ENCODE peak calls at places on chromosomes 6 and 20, in four cellular contexts. F is CD8-positive, alpha-beta T cell; K is upper lobe of left lung; L is cardiac muscle cell. E is an unnamed sample. For H3K36me3, the result is how much of the 10 kb centered on the place peaks cover.

GRCh38 chr6:152091201-152091600 is 283.7 kb downstream of the ESR1 start:
- DNase-seq in F (no peak), K (no peak), L (no peak), E (no peak)

GRCh38 chr6:36073587-36073986 is 46.0 kb downstream of the MAPK14 start:
- DNase-seq in F (no peak), K (no peak), L (no peak), E (no peak)

GRCh38 chr6:24494726-24495515 is at the start of gene ALDH5A1:
- DNase-seq in F (peak), K (peak), L (peak), E (no peak)

GRCh38 chr6:32114853-32115252 is 5.7 kb upstream of the TNXB start:
- DNase-seq in F (no peak), K (no peak), L (no peak), E (no peak)

GRCh38 chr6:44176130-44176934 is 17.7 kb downstream of the CAPN11 start:
- DNase-seq in F (no peak), K (no peak), L (no peak), E (no peak)

GRCh38 chr6:94323853-94324252 is 904.5 kb upstream of the EPHA7 start:
- DNase-seq in F (no peak), K (no peak), L (peak), E (no peak)

GRCh38 chr20:2612073-2612472 is 40.4 kb upstream of the NOP56 start:
- DNase-seq in F (no peak), K (peak), L (no peak), E (no peak)

GRCh38 chr6:85037221-85037620 is 272.8 kb upstream of the TBX18 start:
- DNase-seq in F (no peak), K (no peak), L (no peak), E (no peak)

GRCh38 chr20:7031222-7031621 is 263.7 kb downstream of the BMP2 start:
- DNase-seq in F (no peak), K (no peak), L (no peak), E (no peak)

GRCh38 chr6:89888138-89888514 is 6.1 kb upstream of the GJA10 start:
- DNase-seq in F (no peak), K (no peak), L (no peak), E (no peak)

GRCh38 chr6:89886378-89887120 is 7.7 kb upstream of the GJA10 start:
- DNase-seq in F (no peak), K (peak), L (no peak), E (no peak)

GRCh38 chr6:89888871-89889270 is 5.4 kb upstream of the GJA10 start:
- DNase-seq in F (no peak), K (no peak), L (no peak), E (no peak)

DNA sequence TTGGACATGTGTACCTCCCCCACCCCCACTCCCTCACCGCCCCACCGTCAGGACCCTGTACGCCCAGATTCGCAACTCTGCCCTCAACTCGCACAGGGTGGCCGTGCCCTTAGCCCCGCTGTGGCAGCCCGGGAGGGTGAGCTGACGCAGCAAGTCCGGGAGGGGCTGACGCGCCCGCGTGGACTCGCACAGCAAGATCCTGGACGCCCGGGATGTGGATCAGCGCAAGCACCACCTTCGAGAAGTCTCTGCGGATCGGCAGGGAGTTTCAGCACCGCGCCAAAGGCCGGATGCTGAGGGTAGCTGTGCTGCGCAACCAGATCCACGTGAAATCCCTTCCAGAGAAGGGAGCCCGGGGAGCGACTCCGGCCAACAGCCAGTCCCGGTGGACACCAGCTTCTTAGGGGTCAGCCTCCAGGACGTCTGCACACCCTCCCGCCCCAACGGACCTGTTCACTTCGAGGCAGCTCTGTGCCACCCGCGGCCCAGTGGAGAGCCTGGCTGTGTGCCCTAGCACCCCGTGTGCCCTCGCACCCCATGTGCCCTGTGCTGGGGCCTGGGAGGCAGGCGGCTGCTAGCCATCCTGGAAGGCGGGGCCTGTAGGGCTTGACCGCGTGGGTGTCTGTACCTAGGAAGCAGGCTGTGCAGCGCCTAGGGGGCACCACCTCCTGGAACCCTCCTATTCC is 6.7 kb upstream of the GJA10 start:
- DNase-seq in F (no peak), K (peak), L (no peak), E (no peak)
- H3K4me3 ChIP-seq in F (peak), K (no peak), L (no peak), E (no peak)

GRCh38 chr20:63591786-63592355 is 17.8 kb upstream of the HELZ2 start:
- DNase-seq in F (no peak), K (no peak), L (no peak), E (no peak)
- H3K36me3 ChIP-seq in F (under half), K (half or more), L (under half), E (under half)

DNA sequence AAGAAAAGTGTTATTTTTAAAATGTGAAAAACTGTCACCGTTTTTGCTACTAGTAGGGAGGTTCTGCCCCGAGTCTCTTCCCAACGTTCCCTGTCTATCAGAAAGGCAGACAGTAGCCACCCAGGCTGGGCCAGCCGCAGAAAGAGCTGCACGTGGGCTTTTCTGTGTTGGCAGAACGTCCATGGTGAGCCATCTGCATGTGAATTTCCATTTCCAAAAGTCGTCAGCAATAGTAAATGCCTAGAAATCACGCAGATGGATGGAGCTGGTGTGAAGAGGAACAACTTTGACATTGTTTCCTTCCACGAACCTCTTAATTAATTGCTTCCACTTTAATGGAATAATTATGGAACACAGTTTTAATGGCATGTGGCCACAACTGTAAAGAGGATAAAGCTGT is 97.5 kb downstream of the FAM120B start:
- DNase-seq in F (no peak), K (no peak), L (no peak), E (no peak)
- H3K4me3 ChIP-seq in F (no peak), K (no peak), L (no peak), E (no peak)

GRCh38 chr6:15473741-15474161 is 189.1 kb downstream of the DTNBP1 start:
- DNase-seq in F (no peak), K (no peak), L (no peak), E (no peak)
- H3K36me3 ChIP-seq in F (under half), K (under half), L (under half), E (half or more)